ENCODE peak calls at places on chromosome 9, in four cellular contexts. C is transverse colon, Q is A673, K is spleen. B is an unnamed sample. For H3K36me3, the result is how much of the 10 kb centered on the place peaks cover.

GRCh38 chr9:112502177-112502946 is 15.7 kb downstream of the KIAA1958 start:
- DNase-seq in Q (no peak), C (no peak), K (no peak), B (no peak)

GRCh38 chr9:90927496-90927895 is 125.9 kb downstream of the SYK start:
- DNase-seq in Q (no peak), C (no peak), K (no peak), B (no peak)

GRCh38 chr9:33040792-33041458 is 15.9 kb downstream of the DNAJA1 start:
- DNase-seq in C (no peak), Q (no peak), K (no peak), B (no peak)

GRCh38 chr9:31140316-31140715 is 1244.1 kb upstream of the ACO1 start:
- DNase-seq in Q (peak), C (no peak), K (no peak), B (no peak)

GRCh38 chr9:136328622-136329041 is 1.3 kb downstream of the GPSM1 start:
- DNase-seq in C (no peak), K (no peak), Q (peak), B (no peak)

GRCh38 chr9:20394928-20395327 is 227.4 kb downstream of the MLLT3 start:
- DNase-seq in Q (no peak), C (no peak), K (no peak), B (no peak)

GRCh38 chr9:20872340-20872977 is 159.0 kb downstream of the HACD4 start:
- DNase-seq in K (no peak), Q (peak), C (no peak), B (no peak)

GRCh38 chr9:26319859-26320258 is 572.7 kb downstream of the CAAP1 start:
- DNase-seq in C (no peak), Q (no peak), K (no peak), B (no peak)

GRCh38 chr9:114341991-114342390 is 12.3 kb downstream of the ORM2 start:
- DNase-seq in Q (no peak), K (peak), C (no peak), B (no peak)
- H3K36me3 ChIP-seq in Q (half or more), K (under half), C (half or more), B (half or more)

DNA sequence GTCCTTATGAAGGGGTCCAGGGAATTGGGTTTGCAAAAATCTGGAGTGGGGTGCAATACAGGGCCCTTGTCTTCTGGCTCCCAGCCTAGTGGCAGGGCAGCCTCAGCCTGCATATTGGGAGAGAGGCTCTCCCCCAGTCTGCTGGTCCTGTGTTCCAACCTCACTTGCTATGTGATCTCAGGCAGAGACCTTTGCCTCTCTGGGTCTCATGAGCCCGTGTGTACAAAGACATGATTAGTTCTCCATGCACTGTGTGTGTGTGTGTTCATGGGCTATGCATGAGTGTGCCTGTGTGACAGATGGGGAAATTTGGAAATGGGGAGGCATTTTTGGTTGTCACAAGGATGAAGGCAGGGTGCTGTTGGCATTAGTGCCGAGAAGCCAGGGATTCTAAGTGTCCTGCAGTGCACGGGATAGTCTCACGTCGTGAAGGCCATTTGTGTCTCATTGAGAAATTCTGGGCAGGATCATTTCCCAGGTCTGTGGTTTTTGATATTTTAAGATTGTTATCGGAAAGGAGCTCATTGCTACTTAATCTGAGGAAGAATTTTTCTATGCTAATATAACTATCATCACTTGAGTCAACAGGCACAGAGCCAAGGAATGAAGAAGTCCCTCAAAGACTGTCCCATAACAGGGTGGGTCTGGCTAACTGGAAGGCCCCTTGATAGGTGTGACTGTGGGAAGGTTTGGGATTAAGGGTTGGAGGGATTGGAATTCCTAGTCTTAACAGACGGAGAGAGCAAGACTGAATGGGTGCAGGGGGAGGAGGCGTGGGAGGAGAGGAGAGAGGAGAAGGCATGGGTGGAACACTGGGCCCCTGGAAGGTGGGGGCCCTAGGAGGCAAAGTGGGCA is 168.5 kb downstream of the RGS3 start:
- DNase-seq in Q (no peak), K (peak), C (no peak), B (peak)
- H3K36me3 ChIP-seq in Q (under half), K (under half), C (under half), B (under half)

GRCh38 chr9:38001430-38001829 is 67.6 kb downstream of the SHB start:
- DNase-seq in K (no peak), Q (no peak), C (no peak), B (no peak)
- H3K36me3 ChIP-seq in K (under half), Q (under half), C (under half), B (under half)

GRCh38 chr9:108924436-108924835 is 9.5 kb downstream of the ELP1 start:
- DNase-seq in K (no peak), Q (no peak), C (no peak), B (no peak)

GRCh38 chr9:108921200-108921599 is 12.7 kb downstream of the ELP1 start:
- DNase-seq in Q (no peak), K (no peak), C (no peak), B (no peak)

DNA sequence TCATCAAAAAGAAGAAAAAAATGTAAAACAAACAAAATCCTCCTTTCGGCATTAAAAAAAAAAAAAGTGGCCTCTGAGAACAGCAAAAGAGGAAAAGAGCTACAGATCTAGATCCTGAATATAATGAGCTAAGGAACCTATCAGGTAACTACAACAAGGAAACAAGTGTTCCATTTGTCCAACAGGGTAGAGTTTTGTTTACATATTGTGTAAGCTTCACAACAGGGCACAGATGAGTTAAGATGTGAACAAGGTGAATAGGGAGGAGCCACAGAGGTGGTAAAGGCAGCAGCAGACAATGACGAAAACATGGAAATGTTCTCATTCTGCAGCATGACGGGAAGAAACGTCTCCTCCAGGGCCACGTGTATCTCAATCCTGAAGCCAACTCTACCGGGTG is 14.4 kb downstream of the ELP1 start:
- DNase-seq in K (no peak), Q (no peak), C (no peak), B (no peak)
- H3K36me3 ChIP-seq in K (under half), Q (half or more), C (under half), B (half or more)

B was measured in tibial artery.